ENCODE peak calls at places on chromosome 2, in four cellular contexts. One of them, this sample, is unnamed.

GRCh38 chr2:58202409-58202808 is 38.7 kb downstream of the FANCL start:
- DNase-seq in spleen: no peak
- DNase-seq in prostate gland: no peak
- DNase-seq in A549: no peak
- DNase-seq in this sample: no peak

GRCh38 chr2:100831831-100832230 is 11.9 kb downstream of the NPAS2 start:
- DNase-seq in spleen: no peak
- DNase-seq in prostate gland: no peak
- DNase-seq in A549: no peak
- DNase-seq in this sample: no peak

GRCh38 chr2:170266358-170266757 is 88.4 kb downstream of the MYO3B start:
- DNase-seq in spleen: no peak
- DNase-seq in prostate gland: no peak
- DNase-seq in A549: no peak
- DNase-seq in this sample: no peak

GRCh38 chr2:43142921-43143438 is 83.4 kb downstream of the ZFP36L2 start:
- DNase-seq in spleen: peak
- DNase-seq in prostate gland: no peak
- DNase-seq in A549: no peak
- DNase-seq in this sample: no peak

GRCh38 chr2:555164-555922 is 121.9 kb downstream of the TMEM18 start:
- DNase-seq in spleen: no peak
- DNase-seq in prostate gland: peak
- DNase-seq in A549: no peak
- DNase-seq in this sample: no peak

GRCh38 chr2:109356251-109357035 is 227.4 kb downstream of the SH3RF3 start:
- DNase-seq in spleen: no peak
- DNase-seq in prostate gland: no peak
- DNase-seq in A549: no peak
- DNase-seq in this sample: peak

GRCh38 chr2:171102802-171103201 is 57.9 kb downstream of the TLK1 start:
- DNase-seq in spleen: no peak
- DNase-seq in prostate gland: no peak
- DNase-seq in A549: no peak
- DNase-seq in this sample: no peak

GRCh38 chr2:62266433-62267038 is 70.6 kb downstream of the B3GNT2 start:
- DNase-seq in spleen: no peak
- DNase-seq in prostate gland: no peak
- DNase-seq in A549: no peak
- DNase-seq in this sample: no peak

GRCh38 chr2:197972017-197972416 is 167.6 kb downstream of the PLCL1 start:
- DNase-seq in spleen: no peak
- DNase-seq in prostate gland: no peak
- DNase-seq in A549: no peak
- DNase-seq in this sample: no peak

GRCh38 chr2:151576080-151576479 is 158.2 kb downstream of the NEB start:
- DNase-seq in spleen: no peak
- DNase-seq in prostate gland: no peak
- DNase-seq in A549: no peak
- DNase-seq in this sample: no peak
- TF ChIP-seq CTCF in spleen: no peak
- TF ChIP-seq CTCF in prostate gland: no peak
- TF ChIP-seq CTCF in A549: no peak
- TF ChIP-seq CTCF in this sample: no peak

DNA sequence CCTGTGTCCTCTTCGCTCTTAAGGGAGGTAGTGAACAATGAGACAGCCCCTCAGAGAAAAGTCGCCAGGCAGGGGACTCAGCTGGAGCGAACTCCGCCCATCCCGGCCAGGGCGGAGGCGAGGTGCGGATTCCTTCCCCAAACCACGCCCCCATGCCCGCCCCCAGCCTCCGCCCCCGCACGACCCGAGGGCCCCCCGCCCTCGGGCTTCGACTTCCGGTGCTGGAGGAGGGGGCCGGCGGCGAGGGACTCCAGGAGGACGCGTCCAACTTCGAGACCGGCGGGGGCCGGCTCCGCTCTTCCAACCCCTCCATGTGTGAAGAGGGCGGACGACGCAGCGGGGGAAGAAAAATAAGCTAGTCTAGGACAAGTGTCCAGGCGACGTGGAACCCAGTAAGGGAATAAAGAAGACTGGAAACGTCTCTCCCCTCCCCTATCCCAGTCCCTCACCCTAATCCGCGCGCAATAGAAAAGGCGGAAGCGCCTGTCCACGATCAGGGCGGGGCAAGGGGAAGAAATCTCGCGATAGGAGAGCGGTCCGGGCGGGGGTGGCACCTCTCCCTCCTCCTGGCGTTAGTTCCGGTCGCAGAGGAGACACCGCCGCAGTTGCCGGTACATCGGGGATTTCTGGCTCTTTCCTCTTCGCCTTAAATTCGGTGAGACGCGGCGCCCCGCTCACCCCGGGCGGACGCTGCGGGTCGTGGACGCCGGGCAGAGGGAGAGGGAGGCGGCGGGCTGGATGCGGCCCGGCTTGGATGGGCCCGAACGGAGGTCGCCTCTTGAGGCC is at the start of gene BZW1:
- DNase-seq in spleen: peak
- DNase-seq in prostate gland: peak
- DNase-seq in A549: peak
- DNase-seq in this sample: peak
- TF ChIP-seq POLR2A in spleen: peak
- TF ChIP-seq POLR2A in prostate gland: peak
- TF ChIP-seq POLR2A in A549: peak
- TF ChIP-seq POLR2A in this sample: no peak

DNA sequence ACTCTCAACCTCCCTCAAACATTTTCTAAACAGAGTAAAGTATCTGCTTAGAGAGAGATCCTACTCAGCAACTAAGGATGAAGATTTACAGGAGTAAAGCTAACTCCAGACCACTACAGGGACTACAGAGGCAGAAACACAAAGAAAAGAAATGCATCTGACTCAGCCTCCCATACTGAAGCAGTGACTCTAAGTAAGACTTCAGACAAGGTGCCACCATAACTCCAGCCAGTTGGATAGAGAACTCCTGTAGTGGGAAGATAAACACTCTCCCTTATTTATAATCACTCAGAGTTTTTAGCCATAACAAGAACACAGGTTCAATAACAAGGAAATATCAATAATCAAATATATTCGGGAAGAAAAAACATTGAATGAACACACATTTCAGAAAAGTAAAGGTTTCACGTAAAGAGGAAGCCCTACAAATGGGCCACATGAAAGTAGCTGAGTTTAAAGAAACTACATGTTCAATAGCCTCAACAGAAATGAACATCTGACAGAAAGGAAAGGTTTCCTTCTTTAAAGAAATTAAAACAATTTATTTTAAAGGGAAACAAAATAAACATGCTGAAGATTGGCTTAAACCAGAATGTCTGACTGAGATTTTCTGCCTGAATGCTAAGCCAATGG is 519.9 kb downstream of the KCNJ3 start:
- DNase-seq in spleen: no peak
- DNase-seq in prostate gland: no peak
- DNase-seq in A549: no peak
- DNase-seq in this sample: no peak
- H3K4me3 ChIP-seq in spleen: no peak
- H3K4me3 ChIP-seq in prostate gland: no peak
- H3K4me3 ChIP-seq in A549: no peak
- H3K4me3 ChIP-seq in this sample: no peak

GRCh38 chr2:222915092-222915957 is 54.5 kb downstream of the ACSL3 start:
- DNase-seq in spleen: no peak
- DNase-seq in prostate gland: no peak
- DNase-seq in A549: no peak
- DNase-seq in this sample: no peak
- TF ChIP-seq CTCF in spleen: no peak
- TF ChIP-seq CTCF in prostate gland: peak
- TF ChIP-seq CTCF in A549: peak
- TF ChIP-seq CTCF in this sample: no peak

DNA sequence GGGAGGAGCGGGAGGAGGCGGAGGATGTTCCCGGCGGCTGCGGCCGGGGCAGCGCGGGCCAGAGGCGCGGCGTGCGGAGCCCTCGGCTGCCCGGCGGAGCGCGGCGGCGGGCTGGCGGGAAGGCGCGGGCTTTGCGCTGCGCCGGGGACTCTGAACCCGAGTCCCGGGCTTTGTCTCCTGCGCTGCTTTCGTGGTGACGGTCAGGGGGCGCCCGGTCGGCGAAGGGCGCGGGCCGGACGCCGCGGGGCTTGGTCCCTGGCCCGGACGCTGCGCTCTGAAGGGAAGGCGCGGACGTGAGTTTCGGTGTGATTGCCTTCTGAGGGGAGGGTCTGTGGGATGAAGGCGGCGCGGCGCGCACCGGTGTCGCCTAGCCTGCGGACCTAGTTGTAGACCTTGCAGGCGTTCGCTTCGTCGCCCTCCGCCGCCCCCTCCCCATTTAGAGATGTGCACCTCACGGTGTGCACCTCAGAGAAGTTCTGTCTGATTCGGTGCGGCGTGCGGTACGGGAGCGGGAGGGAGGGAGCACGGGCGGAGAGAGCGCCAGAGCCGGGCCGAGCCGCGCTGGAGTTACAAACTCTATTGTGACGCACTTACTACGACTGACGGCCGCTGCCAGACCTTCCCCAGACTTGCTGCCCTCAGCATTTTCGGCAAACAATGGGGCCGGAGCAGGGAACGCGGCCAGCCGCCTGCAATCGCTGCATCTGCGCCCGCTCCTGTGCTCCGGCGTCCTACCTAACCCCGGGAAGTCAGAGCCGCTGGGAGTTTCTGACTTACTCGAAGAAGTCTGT is 2.1 kb downstream of the BCL2L11 start:
- DNase-seq in spleen: peak
- DNase-seq in prostate gland: peak
- DNase-seq in A549: peak
- DNase-seq in this sample: peak
- TF ChIP-seq POLR2A in spleen: no peak
- TF ChIP-seq POLR2A in prostate gland: peak
- TF ChIP-seq POLR2A in A549: peak
- TF ChIP-seq POLR2A in this sample: no peak

DNA sequence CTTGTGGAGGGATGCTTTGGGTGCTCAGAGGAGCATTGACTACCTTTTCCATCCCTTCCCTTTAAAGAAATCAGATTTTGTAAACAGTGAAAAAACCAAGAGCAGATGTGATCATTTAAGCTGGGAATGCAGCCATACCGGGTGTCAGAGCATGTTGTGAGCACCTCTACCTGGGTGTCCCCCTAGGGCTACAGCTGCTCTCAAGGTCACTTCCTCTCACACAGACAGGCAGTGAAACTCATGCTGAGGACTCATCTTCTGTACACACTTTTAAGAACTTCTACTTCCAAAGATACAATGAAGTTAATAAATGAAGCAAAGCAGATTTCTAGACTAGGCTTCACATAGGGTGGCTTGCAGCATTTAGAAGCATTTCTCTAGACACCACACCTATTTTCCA is 48.4 kb upstream of the FRZB start:
- DNase-seq in spleen: no peak
- DNase-seq in prostate gland: no peak
- DNase-seq in A549: no peak
- DNase-seq in this sample: no peak
- H3K4me3 ChIP-seq in spleen: no peak
- H3K4me3 ChIP-seq in prostate gland: no peak
- H3K4me3 ChIP-seq in A549: no peak
- H3K4me3 ChIP-seq in this sample: no peak

GRCh38 chr2:240603081-240603835 is 16.7 kb downstream of the CAPN10 start:
- DNase-seq in spleen: peak
- DNase-seq in prostate gland: no peak
- DNase-seq in A549: no peak
- DNase-seq in this sample: no peak

GRCh38 chr2:240605867-240606743 is 19.2 kb upstream of the GPR35 start:
- DNase-seq in spleen: peak
- DNase-seq in prostate gland: no peak
- DNase-seq in A549: no peak
- DNase-seq in this sample: peak

GRCh38 chr2:240604939-240605716 is 18.6 kb downstream of the CAPN10 start:
- DNase-seq in spleen: peak
- DNase-seq in prostate gland: no peak
- DNase-seq in A549: no peak
- DNase-seq in this sample: peak

GRCh38 chr2:240603846-240604245 is 17.3 kb downstream of the CAPN10 start:
- DNase-seq in spleen: peak
- DNase-seq in prostate gland: no peak
- DNase-seq in A549: no peak
- DNase-seq in this sample: no peak

DNA sequence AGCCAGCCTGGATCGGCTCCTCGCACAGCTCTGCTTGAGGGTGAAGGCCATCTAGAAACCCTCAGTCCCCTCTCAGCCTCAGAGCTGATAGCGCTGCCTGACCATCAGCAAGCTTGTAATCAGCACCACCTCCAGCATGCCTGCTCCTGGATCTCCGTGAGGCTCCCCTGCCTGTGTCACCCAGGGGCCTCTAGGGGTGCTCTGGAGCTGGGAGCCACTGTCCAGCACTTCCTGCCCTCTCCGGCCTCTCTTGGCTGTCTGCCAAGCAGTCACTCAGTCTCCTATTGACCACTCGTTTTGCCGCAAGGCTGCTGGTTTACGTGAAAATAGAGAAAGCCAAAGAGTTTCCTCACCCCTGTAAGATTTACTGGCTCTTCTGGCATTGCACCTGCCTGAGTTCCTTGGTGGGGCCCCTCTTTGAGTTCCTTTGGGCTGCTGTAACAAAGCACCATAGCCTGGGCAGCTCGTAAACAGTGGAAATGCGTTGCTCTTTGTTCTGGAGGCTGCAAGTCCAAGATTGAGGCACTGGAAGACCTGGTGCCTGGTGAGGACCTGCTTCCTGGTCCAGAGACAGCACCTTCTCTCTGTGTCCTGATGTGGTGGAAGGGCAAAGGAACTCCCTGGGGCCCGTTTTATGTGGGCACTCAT is 17.9 kb downstream of the CAPN10 start:
- DNase-seq in spleen: peak
- DNase-seq in prostate gland: no peak
- DNase-seq in A549: peak
- DNase-seq in this sample: peak
- TF ChIP-seq CTCF in spleen: peak
- TF ChIP-seq CTCF in prostate gland: peak
- TF ChIP-seq CTCF in A549: peak
- TF ChIP-seq CTCF in this sample: no peak

DNA sequence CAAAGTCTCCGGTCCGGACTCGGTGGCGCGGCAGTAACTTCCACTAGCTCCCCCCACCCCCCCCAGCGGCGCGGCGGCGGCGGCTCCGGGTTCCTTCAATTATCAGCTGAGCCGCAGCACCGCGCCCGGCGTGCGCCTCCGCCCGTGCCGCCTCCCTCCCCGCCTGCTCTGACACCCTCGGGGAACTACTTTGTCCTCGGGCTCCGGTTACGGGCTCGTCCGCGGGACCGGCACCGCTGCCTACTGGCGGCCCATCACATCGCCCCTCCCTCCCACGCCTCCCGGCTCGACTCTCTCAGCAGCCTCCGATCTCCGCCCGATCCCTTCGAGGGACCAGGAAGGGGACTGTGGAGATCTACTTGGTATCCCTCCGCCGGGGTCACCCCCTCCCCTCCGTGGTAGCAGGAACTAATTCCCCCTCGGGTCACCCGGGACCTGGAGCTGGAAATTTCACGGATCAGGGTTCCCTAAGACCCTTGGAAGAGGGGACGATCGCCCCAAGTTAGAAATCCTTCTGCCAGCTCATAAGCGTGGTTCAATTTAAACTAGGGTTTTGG is at the start of gene TRIP12:
- DNase-seq in spleen: peak
- DNase-seq in prostate gland: peak
- DNase-seq in A549: peak
- DNase-seq in this sample: peak
- TF ChIP-seq POLR2A in spleen: peak
- TF ChIP-seq POLR2A in prostate gland: peak
- TF ChIP-seq POLR2A in A549: peak
- TF ChIP-seq POLR2A in this sample: no peak